ENCODE peak calls at places on chromosomes 3 and 15, in four cellular contexts. U is cardiac muscle cell, K is IMR-90, S is PC-3. C is an unnamed sample. For H3K4me1, the result is how much of the 10 kb centered on the place peaks cover.

GRCh38 chr3:195764961-195765706 is 44.4 kb downstream of the MUC20 start:
- DNase-seq in U (no peak), K (no peak), S (no peak), C (no peak)

GRCh38 chr3:70180664-70181063 is 131.8 kb downstream of the MDFIC2 start:
- DNase-seq in U (no peak), K (no peak), S (no peak), C (no peak)

GRCh38 chr3:188533612-188534357 is 379.8 kb downstream of the LPP start:
- DNase-seq in U (no peak), K (no peak), S (peak), C (no peak)

GRCh38 chr3:38992117-38992779 is 59.5 kb downstream of the SCN11A start:
- DNase-seq in U (peak), K (peak), S (peak), C (no peak)

GRCh38 chr3:90092994-90093393 is 985.6 kb downstream of the EPHA3 start:
- DNase-seq in U (peak), K (peak), S (peak), C (no peak)

GRCh38 chr15:30990451-30991300 is 752 bp downstream of the MTMR10 start:
- DNase-seq in U (no peak), K (peak), S (peak), C (no peak)

GRCh38 chr3:182970811-182971418 is 9.4 kb downstream of the DCUN1D1 start:
- DNase-seq in U (no peak), K (no peak), S (peak), C (no peak)

GRCh38 chr3:192869131-192870027 is 48.3 kb downstream of the MB21D2 start:
- DNase-seq in U (peak), K (peak), S (peak), C (no peak)

GRCh38 chr3:127720985-127721384 is 48.2 kb downstream of the ABTB1 start:
- DNase-seq in U (no peak), K (no peak), S (no peak), C (no peak)

GRCh38 chr3:148718982-148719862 is 21.5 kb downstream of the AGTR1 start:
- DNase-seq in U (peak), K (peak), S (peak), C (no peak)

GRCh38 chr3:108472011-108472591 is 38.3 kb downstream of the MYH15 start:
- DNase-seq in U (peak), K (peak), S (peak), C (no peak)

GRCh38 chr3:8972614-8973013 is 9.3 kb upstream of the RAD18 start:
- DNase-seq in U (peak), K (peak), S (peak), C (no peak)

GRCh38 chr15:71713191-71713798 is 97.1 kb upstream of the NR2E3 start:
- DNase-seq in U (peak), K (no peak), S (no peak), C (no peak)

GRCh38 chr3:43243590-43244587 is 42.5 kb upstream of the SNRK start:
- DNase-seq in U (peak), K (no peak), S (no peak), C (no peak)

GRCh38 chr3:194343561-194343893 is 7.6 kb downstream of the CPN2 start:
- DNase-seq in U (no peak), K (no peak), S (no peak), C (no peak)

GRCh38 chr15:62135532-62136134 is 29.5 kb downstream of the C2CD4B start:
- DNase-seq in U (peak), K (peak), S (peak), C (no peak)

GRCh38 chr3:127674099-127674792 is 1.5 kb downstream of the ABTB1 start:
- DNase-seq in U (no peak), K (no peak), S (no peak), C (no peak)

GRCh38 chr3:19065027-19065426 is 83.3 kb upstream of the KCNH8 start:
- DNase-seq in U (peak), K (no peak), S (peak), C (no peak)

GRCh38 chr3:69671082-69671952 is 67.9 kb upstream of the MITF start:
- DNase-seq in U (peak), K (peak), S (peak), C (no peak)

GRCh38 chr3:42229942-42230688 is 35.9 kb downstream of the CCK start:
- DNase-seq in U (peak), K (peak), S (peak), C (no peak)

GRCh38 chr3:38558864-38559263 is 62.7 kb downstream of the EXOG start:
- DNase-seq in U (no peak), K (no peak), S (no peak), C (no peak)

GRCh38 chr3:15781637-15782402 is 16.0 kb downstream of the ANKRD28 start:
- DNase-seq in U (peak), K (no peak), S (no peak), C (no peak)

GRCh38 chr3:106305882-106306445 is 437.2 kb upstream of the CBLB start:
- DNase-seq in U (peak), K (no peak), S (no peak), C (no peak)

GRCh38 chr15:66128116-66128715 is 125.3 kb downstream of the MEGF11 start:
- DNase-seq in U (no peak), K (no peak), S (no peak), C (no peak)
- H3K4me1 ChIP-seq in U (under half), K (under half), S (under half), C (under half)

DNA sequence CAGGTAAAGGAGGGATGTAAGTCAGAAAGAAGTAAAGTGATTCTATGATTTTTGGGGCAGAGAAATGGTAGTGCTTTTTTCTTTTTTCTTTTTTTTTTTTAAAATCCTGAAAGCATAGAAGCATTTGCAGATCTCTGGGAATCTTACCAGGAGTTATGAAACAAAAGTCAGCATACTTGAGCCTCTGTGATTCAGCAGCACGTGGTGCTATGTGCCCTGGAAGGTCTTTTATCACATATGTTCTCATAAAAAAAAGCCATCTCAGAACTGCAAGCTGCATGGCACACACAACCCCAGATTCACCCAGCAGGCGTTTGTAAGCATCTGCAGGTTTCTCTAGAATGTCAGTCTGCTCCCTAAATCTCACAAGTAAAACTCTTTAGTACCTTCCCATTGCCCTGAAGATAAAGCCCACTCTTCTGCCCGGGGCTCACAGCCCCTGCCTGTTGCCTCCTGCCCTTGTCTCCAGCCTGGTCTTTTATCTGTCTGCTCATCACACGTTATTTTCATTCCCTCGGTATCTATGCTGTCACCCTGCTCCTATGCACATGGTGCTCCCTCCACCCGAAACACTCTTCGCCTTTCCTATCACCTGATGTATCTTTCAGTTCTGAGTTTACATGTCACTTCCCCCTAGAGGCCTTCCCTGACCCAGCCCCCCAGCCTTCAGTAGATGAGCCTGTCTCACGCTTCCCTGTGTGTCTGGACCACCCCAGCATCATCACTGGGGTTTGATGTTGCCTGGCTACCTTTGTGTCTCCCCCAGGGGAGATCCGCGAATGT is 72.4 kb downstream of the CHDH start:
- DNase-seq in U (peak), K (peak), S (no peak), C (no peak)
- TF ChIP-seq CTCF in U (no peak), K (no peak), S (no peak), C (no peak)

DNA sequence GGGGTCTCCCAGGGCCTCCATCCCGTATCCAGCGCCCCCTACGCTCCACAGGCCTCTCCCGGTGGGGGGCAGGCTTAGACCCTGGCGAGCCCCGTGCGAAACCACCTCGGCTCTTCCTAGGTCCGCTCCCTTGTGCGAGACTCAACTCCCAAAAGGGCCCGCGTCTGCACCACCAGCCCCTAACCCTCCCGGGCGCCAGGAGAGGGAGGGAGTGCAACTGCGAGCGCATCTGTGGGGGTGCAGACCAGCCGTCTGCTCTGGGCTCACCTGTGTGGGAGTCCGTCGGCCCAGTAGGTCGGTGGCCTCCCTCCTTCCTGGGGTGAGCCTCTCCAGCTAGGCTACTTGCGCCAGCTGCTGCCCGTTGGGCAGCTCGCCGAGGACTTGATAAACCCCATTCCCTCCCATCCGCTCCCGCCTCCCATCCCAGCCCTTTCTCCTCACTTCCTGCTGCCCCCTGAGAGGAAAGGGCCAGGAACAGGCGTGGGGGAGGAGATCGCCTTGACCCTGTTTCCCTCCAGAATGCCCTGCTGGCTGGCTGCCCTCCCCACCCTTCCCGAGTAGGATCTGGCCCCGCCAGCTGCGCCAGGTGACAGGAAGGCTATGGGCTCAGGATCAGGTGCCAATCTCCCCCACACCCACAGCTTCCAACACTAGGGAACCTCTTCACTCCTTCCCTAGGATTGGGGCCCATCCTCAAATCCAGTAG is at the start of gene HYAL2:
- DNase-seq in U (peak), K (no peak), S (no peak), C (no peak)
- H3K4me3 ChIP-seq in U (peak), K (peak), S (peak), C (peak)

DNA sequence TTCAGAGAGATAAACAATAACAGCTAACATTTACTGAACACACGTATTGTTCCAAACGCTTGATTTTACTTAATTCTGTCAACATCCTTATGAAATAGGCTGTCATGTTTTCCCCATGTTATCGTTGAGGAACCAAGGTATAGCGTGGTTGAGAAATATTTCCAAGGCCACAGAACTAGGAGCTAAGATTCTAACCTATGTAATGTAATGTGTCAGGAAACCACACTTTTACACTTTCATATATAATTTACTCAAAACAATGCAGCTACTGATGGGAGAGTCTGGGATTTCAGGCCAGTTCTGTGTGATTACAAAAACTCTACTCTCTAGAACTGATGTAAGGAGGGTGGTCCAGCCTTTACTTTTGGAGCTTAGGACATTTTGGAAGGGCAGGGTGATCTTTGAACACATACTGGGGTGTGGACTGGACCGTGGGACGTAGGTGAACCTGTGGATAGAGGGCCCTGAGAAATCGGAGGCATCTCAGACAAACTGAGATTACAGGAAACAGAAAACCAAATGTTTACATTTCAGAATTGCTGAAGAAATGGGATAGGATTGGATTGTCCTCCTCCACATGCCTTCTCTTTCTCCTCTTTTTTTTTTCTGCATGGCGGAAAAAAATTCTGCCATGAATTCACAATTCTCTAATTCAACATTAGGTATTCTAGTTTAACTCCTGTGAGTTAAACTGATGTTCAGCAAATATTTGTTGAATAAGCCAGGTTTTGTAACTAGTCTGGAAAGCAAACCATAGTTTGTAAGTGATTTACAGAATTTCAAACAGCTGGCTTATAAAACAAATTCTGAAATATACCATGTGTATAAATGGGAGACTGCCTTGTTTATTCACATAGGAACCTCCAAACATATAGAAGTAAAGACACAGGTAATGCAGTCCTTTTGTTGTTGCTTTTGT is 100.8 kb downstream of the IL1RAP start:
- DNase-seq in U (no peak), K (peak), S (no peak), C (no peak)
- H3K4me1 ChIP-seq in U (under half), K (under half), S (under half), C (under half)

GRCh38 chr3:3119393-3119851 is 7.3 kb upstream of the TRNT1 start:
- DNase-seq in U (no peak), K (no peak), S (no peak), C (no peak)
- TF ChIP-seq CTCF in U (no peak), K (no peak), S (no peak), C (no peak)

GRCh38 chr3:31185004-31185357 is 290.5 kb upstream of the GADL1 start:
- DNase-seq in U (peak), K (no peak), S (no peak), C (no peak)

GRCh38 chr3:31184257-31185003 is 290.0 kb upstream of the GADL1 start:
- DNase-seq in U (no peak), K (no peak), S (no peak), C (no peak)

GRCh38 chr3:31187380-31187779 is 292.9 kb upstream of the GADL1 start:
- DNase-seq in U (no peak), K (no peak), S (no peak), C (no peak)

GRCh38 chr3:31188112-31188511 is 293.7 kb upstream of the GADL1 start:
- DNase-seq in U (no peak), K (no peak), S (no peak), C (no peak)

DNA sequence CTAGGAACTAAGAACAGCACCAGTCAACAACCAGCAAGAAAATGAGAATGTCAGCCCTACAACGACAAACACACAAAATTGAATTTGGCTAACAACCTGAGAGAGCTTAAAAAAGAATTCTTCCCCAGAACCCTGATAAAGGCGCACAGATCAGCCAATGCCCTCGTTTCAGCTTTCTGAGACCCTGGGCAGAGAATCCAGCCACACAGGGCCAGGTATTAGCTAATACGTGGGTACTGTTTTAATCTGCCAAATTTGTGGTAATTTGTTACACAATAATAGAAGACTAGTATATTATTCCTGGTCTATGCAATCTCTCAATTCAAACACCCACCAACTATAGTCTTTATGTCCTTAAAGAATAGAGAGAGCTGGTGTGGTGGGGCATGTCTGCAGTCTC is 291.6 kb upstream of the GADL1 start:
- DNase-seq in U (no peak), K (no peak), S (no peak), C (no peak)
- H3K4me3 ChIP-seq in U (no peak), K (no peak), S (no peak), C (no peak)

DNA sequence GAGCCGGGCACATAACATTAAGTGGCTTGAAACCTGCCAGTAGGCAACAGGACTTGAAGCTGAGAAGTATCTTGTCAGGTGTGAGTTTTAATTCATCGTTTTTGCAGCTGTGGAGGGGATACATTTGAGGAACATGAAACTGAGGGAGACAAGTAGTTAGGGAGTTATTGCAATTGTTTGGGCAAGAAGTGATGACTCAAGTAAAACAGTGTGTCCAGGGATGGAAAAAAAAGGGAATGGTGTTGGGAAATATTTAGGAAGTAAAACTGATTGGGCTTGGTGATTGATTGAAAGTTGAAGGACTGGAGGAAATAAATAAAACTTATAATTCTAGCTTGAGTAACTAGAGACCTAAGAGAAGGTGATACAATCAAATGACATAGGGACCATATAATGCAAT is 85.5 kb downstream of the NCEH1 start:
- DNase-seq in U (peak), K (peak), S (peak), C (no peak)
- H3K4me1 ChIP-seq in U (under half), K (under half), S (under half), C (under half)

GRCh38 chr3:146024260-146024659 is 136.7 kb downstream of the PLOD2 start:
- DNase-seq in U (peak), K (no peak), S (no peak), C (no peak)

GRCh38 chr3:146026547-146026946 is 134.4 kb downstream of the PLOD2 start:
- DNase-seq in U (no peak), K (no peak), S (peak), C (no peak)

GRCh38 chr3:146019508-146019907 is 141.5 kb downstream of the PLOD2 start:
- DNase-seq in U (no peak), K (peak), S (peak), C (no peak)

GRCh38 chr3:146020969-146021368 is 140.0 kb downstream of the PLOD2 start:
- DNase-seq in U (no peak), K (no peak), S (peak), C (no peak)
- TF ChIP-seq CTCF in U (no peak), K (no peak), S (peak), C (no peak)

DNA sequence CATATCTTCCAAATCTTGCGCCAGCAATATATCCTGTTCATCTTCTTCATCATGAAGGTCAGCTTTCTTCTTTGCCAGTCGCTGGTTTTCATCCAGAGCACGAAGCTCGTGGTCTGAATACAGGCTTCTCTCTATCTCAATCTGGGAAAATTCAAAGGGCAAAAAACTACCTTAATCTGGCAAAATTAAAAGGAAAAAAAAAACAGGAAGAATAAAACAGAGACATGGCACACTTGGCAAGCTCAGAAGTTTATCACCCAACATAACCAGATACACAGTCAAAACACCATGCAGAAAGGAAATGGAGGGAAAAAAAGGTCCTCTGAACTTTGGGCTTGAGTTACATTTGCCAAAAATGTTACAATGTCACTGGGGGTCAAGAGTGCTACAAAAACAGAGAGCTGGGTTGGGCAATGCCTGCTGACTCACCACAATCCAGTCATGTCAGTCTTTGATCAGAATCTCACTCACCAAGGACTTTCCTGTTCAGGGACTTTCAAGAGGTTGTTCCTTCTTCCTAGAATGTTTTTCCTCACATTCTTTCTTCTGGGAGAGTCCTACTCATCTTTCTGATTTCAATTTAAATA is 1.5 kb downstream of the MRPL46 start:
- DNase-seq in U (peak), K (peak), S (peak), C (peak)
- H3K4me3 ChIP-seq in U (no peak), K (no peak), S (peak), C (no peak)

DNA sequence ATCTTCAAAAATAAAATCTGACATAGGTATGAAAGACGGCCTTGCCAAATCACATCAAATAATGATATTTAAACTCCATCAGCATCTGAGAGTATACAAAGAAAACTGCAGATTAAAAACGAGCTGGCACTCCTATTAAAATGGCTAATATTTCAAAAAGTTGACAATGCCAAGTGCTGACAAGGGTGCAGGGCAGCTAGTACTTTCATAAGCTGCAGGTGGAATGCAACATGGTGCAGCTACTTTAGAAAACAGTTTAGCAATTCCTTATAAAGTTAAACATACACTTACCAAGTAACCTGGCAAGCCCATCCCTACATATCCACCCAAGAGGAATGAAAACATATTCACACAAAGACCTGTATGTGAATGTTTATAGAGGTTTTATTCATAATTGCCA is 23.0 kb downstream of the TBC1D2B start:
- DNase-seq in U (no peak), K (no peak), S (no peak), C (no peak)
- H3K4me1 ChIP-seq in U (under half), K (under half), S (under half), C (under half)

C was measured in lung.